ENCODE peak calls at places on chromosomes 6 and 20, in five cellular contexts. One of them, this sample, is unnamed.

GRCh38 chr6:10184408-10185187 is 230.3 kb downstream of the TFAP2A start:
- DNase-seq in thyroid gland: no peak
- DNase-seq in hepatocyte: no peak
- DNase-seq in neural progenitor cell: no peak
- DNase-seq in Peyer's patch: no peak
- DNase-seq in this sample: no peak

GRCh38 chr6:12911387-12911960 is 194.9 kb downstream of the PHACTR1 start:
- DNase-seq in thyroid gland: no peak
- DNase-seq in Peyer's patch: no peak
- DNase-seq in neural progenitor cell: peak; percentile 23
- DNase-seq in hepatocyte: peak; percentile 50
- DNase-seq in this sample: no peak

GRCh38 chr20:48600470-48600945 is 227.3 kb downstream of the PREX1 start:
- DNase-seq in neural progenitor cell: no peak
- DNase-seq in thyroid gland: no peak
- DNase-seq in Peyer's patch: no peak
- DNase-seq in hepatocyte: no peak
- DNase-seq in this sample: peak; percentile 12

GRCh38 chr6:159342146-159342545 is 172.9 kb downstream of the FNDC1 start:
- DNase-seq in Peyer's patch: no peak
- DNase-seq in hepatocyte: no peak
- DNase-seq in thyroid gland: no peak
- DNase-seq in neural progenitor cell: no peak
- DNase-seq in this sample: no peak

GRCh38 chr6:34679552-34680255 is 16.9 kb downstream of the ILRUN start:
- DNase-seq in neural progenitor cell: no peak
- DNase-seq in Peyer's patch: no peak
- DNase-seq in hepatocyte: no peak
- DNase-seq in thyroid gland: no peak
- DNase-seq in this sample: no peak

GRCh38 chr6:87944541-87944954 is 103.1 kb upstream of the SPACA1 start:
- DNase-seq in Peyer's patch: no peak
- DNase-seq in thyroid gland: peak; percentile 49
- DNase-seq in neural progenitor cell: peak; percentile 49
- DNase-seq in hepatocyte: peak; percentile 74
- DNase-seq in this sample: peak; percentile 63

GRCh38 chr6:134493789-134494188 is 175.9 kb upstream of the SGK1 start:
- DNase-seq in thyroid gland: no peak
- DNase-seq in Peyer's patch: no peak
- DNase-seq in hepatocyte: no peak
- DNase-seq in neural progenitor cell: no peak
- DNase-seq in this sample: no peak

GRCh38 chr20:10793741-10794140 is 119.9 kb upstream of the JAG1 start:
- DNase-seq in neural progenitor cell: peak; percentile 53
- DNase-seq in thyroid gland: no peak
- DNase-seq in Peyer's patch: no peak
- DNase-seq in hepatocyte: no peak
- DNase-seq in this sample: no peak

GRCh38 chr20:60365063-60365640 is 406.9 kb downstream of the CDH26 start:
- DNase-seq in thyroid gland: no peak
- DNase-seq in neural progenitor cell: peak; percentile 51
- DNase-seq in hepatocyte: no peak
- DNase-seq in Peyer's patch: no peak
- DNase-seq in this sample: no peak

GRCh38 chr6:69631552-69632346 is 165.1 kb downstream of the LMBRD1 start:
- DNase-seq in thyroid gland: no peak
- DNase-seq in Peyer's patch: no peak
- DNase-seq in neural progenitor cell: peak; percentile 55
- DNase-seq in hepatocyte: no peak
- DNase-seq in this sample: no peak

GRCh38 chr6:31901415-31901952 is 402 bp downstream of the ZBTB12 start:
- DNase-seq in Peyer's patch: peak; percentile 72
- DNase-seq in neural progenitor cell: peak; percentile 68
- DNase-seq in thyroid gland: peak; percentile 65
- DNase-seq in hepatocyte: peak; percentile 76
- DNase-seq in this sample: peak; percentile 75

GRCh38 chr6:136616527-136616926 is 66.3 kb upstream of the MAP7 start:
- DNase-seq in Peyer's patch: no peak
- DNase-seq in thyroid gland: no peak
- DNase-seq in hepatocyte: no peak
- DNase-seq in neural progenitor cell: no peak
- DNase-seq in this sample: no peak

GRCh38 chr20:40486297-40486696 is 202.7 kb downstream of the MAFB start:
- DNase-seq in neural progenitor cell: no peak
- DNase-seq in thyroid gland: no peak
- DNase-seq in Peyer's patch: no peak
- DNase-seq in hepatocyte: no peak
- DNase-seq in this sample: no peak

GRCh38 chr6:87213364-87213763 is 58.0 kb downstream of the ZNF292 start:
- DNase-seq in Peyer's patch: no peak
- DNase-seq in hepatocyte: peak; percentile 57
- DNase-seq in thyroid gland: peak; percentile 13
- DNase-seq in neural progenitor cell: no peak
- DNase-seq in this sample: no peak

DNA sequence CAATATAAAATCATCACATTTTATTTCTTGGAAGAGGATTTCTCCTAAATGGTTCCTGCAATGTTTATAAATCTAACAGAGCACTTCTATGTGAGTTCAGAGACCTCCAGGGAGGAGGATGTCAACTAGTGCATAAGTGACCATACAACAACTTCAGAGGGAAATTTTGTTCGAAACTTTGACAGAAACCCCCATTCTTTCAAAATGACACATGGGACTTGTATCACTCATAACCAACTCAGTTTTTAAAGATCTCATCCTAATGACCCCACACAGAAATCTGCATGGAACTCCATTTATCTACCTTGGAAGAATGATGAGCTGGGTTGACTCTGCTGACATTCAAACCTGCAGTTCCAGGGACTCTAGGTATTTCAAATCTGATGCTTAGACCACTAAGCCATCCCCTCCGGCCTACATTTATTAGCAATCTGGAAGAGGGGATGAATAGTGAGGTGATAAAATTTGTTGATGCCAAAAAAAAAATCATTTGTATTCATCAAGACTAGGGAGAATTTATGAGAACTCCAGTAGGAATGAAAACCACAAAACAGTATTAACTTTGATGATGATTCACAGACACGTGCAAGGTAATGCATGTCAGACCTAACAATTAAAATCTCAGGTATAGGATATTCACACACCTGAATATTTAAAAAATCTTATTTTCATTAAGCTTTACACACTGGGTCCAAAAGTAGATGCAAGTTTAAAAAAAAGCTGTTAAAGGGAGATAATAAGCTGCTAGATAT is 153.0 kb downstream of the REV3L start:
- DNase-seq in Peyer's patch: no peak
- DNase-seq in hepatocyte: no peak
- DNase-seq in thyroid gland: no peak
- DNase-seq in neural progenitor cell: no peak
- DNase-seq in this sample: no peak
- H3K36me3 ChIP-seq in Peyer's patch: peaks cover 50% of the 10 kb centered on the region
- H3K36me3 ChIP-seq in hepatocyte: no peaks in the 10 kb centered on the region
- H3K36me3 ChIP-seq in thyroid gland: peaks cover 17% of the 10 kb centered on the region
- H3K36me3 ChIP-seq in neural progenitor cell: peaks cover 4% of the 10 kb centered on the region
- H3K36me3 ChIP-seq in this sample: peaks cover 94% of the 10 kb centered on the region

GRCh38 chr20:46324960-46325703 is 16.8 kb upstream of the CDH22 start:
- DNase-seq in thyroid gland: peak; percentile 33
- DNase-seq in Peyer's patch: no peak
- DNase-seq in hepatocyte: peak; percentile 36
- DNase-seq in neural progenitor cell: peak; percentile 60
- DNase-seq in this sample: no peak
- TF ChIP-seq CTCF in thyroid gland: no peak
- TF ChIP-seq CTCF in Peyer's patch: no peak
- TF ChIP-seq CTCF in hepatocyte: peak; percentile 36
- TF ChIP-seq CTCF in neural progenitor cell: peak; percentile 58
- TF ChIP-seq CTCF in this sample: no peak

GRCh38 chr6:36444470-36444869 is 1.7 kb downstream of the KCTD20 start:
- DNase-seq in thyroid gland: no peak
- DNase-seq in hepatocyte: peak; percentile 25
- DNase-seq in neural progenitor cell: no peak
- DNase-seq in Peyer's patch: no peak
- DNase-seq in this sample: no peak
- H3K27ac ChIP-seq in thyroid gland: peak overlapping the region; percentile 99
- H3K27ac ChIP-seq in hepatocyte: peak overlapping the region; percentile 99
- H3K27ac ChIP-seq in neural progenitor cell: no peak overlapping the region
- H3K27ac ChIP-seq in Peyer's patch: peak overlapping the region; percentile 97
- H3K27ac ChIP-seq in this sample: peak overlapping the region; percentile 97

DNA sequence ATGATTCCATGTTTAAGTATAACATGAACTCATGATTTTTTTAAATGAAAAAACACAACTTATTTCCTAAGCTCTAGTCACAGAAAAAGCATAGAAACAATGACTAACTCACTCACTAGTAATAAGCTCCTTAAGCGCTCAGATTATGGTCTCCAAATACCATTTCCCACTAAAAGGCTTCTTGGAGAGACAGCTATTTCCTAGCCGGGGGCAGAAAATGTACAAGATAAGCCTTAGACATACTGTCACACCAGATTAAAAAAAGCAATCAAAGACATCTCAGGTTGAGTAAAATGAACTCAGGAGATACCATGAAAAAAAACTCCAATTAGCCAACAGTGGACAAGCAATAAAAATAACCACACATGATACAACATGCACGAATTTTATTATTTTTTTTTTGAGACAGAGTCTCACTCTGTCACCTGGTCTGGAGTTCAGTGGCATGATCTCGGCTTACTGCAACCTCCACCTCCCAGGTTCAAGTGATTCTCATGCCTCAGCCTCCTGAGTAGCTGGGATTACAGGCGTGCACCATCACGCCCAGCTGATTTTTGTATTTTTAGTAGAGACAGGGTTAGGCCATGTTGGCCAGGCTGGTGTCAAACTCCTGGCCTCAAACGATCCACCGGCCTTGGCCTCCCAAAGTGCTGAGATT is 14.9 kb downstream of the SRPK1 start:
- DNase-seq in Peyer's patch: no peak
- DNase-seq in neural progenitor cell: no peak
- DNase-seq in hepatocyte: no peak
- DNase-seq in thyroid gland: no peak
- DNase-seq in this sample: no peak
- H3K36me3 ChIP-seq in Peyer's patch: peaks cover 22% of the 10 kb centered on the region
- H3K36me3 ChIP-seq in neural progenitor cell: peaks cover 20% of the 10 kb centered on the region
- H3K36me3 ChIP-seq in hepatocyte: no peaks in the 10 kb centered on the region
- H3K36me3 ChIP-seq in thyroid gland: no peaks in the 10 kb centered on the region
- H3K36me3 ChIP-seq in this sample: peaks cover 8% of the 10 kb centered on the region

GRCh38 chr20:50711113-50711825 is 19.9 kb upstream of the RIPOR3 start:
- DNase-seq in Peyer's patch: no peak
- DNase-seq in hepatocyte: no peak
- DNase-seq in neural progenitor cell: no peak
- DNase-seq in thyroid gland: no peak
- DNase-seq in this sample: no peak

GRCh38 chr20:50712771-50713676 is 18.4 kb upstream of the PARD6B start:
- DNase-seq in hepatocyte: no peak
- DNase-seq in neural progenitor cell: no peak
- DNase-seq in thyroid gland: no peak
- DNase-seq in Peyer's patch: no peak
- DNase-seq in this sample: no peak

GRCh38 chr20:50715694-50716093 is 15.7 kb upstream of the PARD6B start:
- DNase-seq in hepatocyte: no peak
- DNase-seq in thyroid gland: no peak
- DNase-seq in neural progenitor cell: no peak
- DNase-seq in Peyer's patch: no peak
- DNase-seq in this sample: no peak

GRCh38 chr20:50716518-50716917 is 14.9 kb upstream of the PARD6B start:
- DNase-seq in hepatocyte: no peak
- DNase-seq in Peyer's patch: no peak
- DNase-seq in neural progenitor cell: no peak
- DNase-seq in thyroid gland: no peak
- DNase-seq in this sample: no peak

GRCh38 chr20:50713677-50714101 is 17.7 kb upstream of the PARD6B start:
- DNase-seq in thyroid gland: no peak
- DNase-seq in Peyer's patch: no peak
- DNase-seq in hepatocyte: peak; percentile 59
- DNase-seq in neural progenitor cell: peak; percentile 49
- DNase-seq in this sample: no peak
- TF ChIP-seq CTCF in thyroid gland: peak; percentile 33
- TF ChIP-seq CTCF in Peyer's patch: no peak
- TF ChIP-seq CTCF in hepatocyte: peak; percentile 49
- TF ChIP-seq CTCF in neural progenitor cell: peak; percentile 49
- TF ChIP-seq CTCF in this sample: peak; percentile 40

DNA sequence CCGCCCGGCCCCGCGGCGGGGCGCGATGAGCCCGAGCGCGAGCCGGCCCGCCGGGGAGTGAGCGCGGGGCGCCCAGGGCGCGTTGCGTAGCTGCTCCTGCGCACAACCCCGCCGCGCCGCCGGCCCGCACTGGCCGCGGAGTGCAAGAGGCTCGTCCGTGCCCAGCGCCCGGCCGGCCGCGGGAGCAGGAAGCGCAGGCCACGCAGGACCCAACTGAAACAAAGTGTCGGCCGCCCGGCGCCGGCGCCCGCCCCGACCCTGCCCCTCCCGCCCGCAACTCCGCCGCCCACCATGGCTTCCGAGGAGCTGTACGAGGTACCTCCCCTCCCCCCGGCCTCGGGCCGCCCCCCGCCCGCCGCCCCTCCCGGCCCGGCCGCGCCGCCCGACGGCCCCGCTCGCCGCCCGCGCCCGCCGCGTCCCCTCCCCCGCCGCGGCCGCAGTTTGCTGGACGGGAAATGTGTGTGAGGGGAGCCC is 326 bp downstream of the CDYL start:
- DNase-seq in hepatocyte: no peak
- DNase-seq in Peyer's patch: peak; percentile 30
- DNase-seq in thyroid gland: peak; percentile 37
- DNase-seq in neural progenitor cell: peak; percentile 82
- DNase-seq in this sample: peak; percentile 77
- H3K27ac ChIP-seq in hepatocyte: peak overlapping the region; percentile 93
- H3K27ac ChIP-seq in Peyer's patch: peak overlapping the region; percentile 84
- H3K27ac ChIP-seq in thyroid gland: no peak overlapping the region
- H3K27ac ChIP-seq in neural progenitor cell: peak overlapping the region; percentile 81
- H3K27ac ChIP-seq in this sample: peak overlapping the region; percentile 78

GRCh38 chr20:34530342-34530741 is 14.1 kb downstream of the DYNLRB1 start:
- DNase-seq in Peyer's patch: no peak
- DNase-seq in neural progenitor cell: no peak
- DNase-seq in hepatocyte: no peak
- DNase-seq in thyroid gland: no peak
- DNase-seq in this sample: no peak

GRCh38 chr20:34531608-34532265 is 15.5 kb downstream of the DYNLRB1 start:
- DNase-seq in neural progenitor cell: no peak
- DNase-seq in hepatocyte: no peak
- DNase-seq in Peyer's patch: no peak
- DNase-seq in thyroid gland: no peak
- DNase-seq in this sample: no peak

GRCh38 chr20:34532751-34533150 is 16.5 kb downstream of the DYNLRB1 start:
- DNase-seq in thyroid gland: no peak
- DNase-seq in neural progenitor cell: no peak
- DNase-seq in hepatocyte: no peak
- DNase-seq in Peyer's patch: no peak
- DNase-seq in this sample: no peak

GRCh38 chr20:34534391-34535165 is 18.4 kb downstream of the DYNLRB1 start:
- DNase-seq in hepatocyte: no peak
- DNase-seq in neural progenitor cell: no peak
- DNase-seq in Peyer's patch: no peak
- DNase-seq in thyroid gland: no peak
- DNase-seq in this sample: no peak

DNA sequence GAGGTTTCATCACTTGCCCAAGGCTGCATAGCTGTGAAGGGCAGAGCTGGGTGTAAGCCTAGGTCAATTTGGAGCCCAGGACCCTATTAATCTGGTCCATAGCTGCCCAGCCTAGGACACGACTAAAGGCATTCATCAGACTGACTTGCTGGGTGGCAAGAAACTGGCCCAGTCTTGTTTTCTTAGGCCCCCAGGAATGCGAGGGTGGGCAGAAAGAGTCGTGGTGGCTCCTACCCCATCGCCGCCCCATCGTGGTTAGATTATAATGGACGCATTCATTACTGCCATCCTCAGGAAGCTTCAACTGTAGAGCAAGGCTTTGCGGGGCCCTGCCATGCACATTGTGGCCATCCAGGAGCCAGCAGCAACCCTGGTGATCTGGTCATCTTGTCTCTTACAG is 16.1 kb downstream of the DYNLRB1 start:
- DNase-seq in thyroid gland: no peak
- DNase-seq in neural progenitor cell: no peak
- DNase-seq in Peyer's patch: no peak
- DNase-seq in hepatocyte: no peak
- DNase-seq in this sample: no peak
- H3K36me3 ChIP-seq in thyroid gland: peaks cover 65% of the 10 kb centered on the region
- H3K36me3 ChIP-seq in neural progenitor cell: no peaks in the 10 kb centered on the region
- H3K36me3 ChIP-seq in Peyer's patch: peaks cover 97% of the 10 kb centered on the region
- H3K36me3 ChIP-seq in hepatocyte: no peaks in the 10 kb centered on the region
- H3K36me3 ChIP-seq in this sample: peaks cover 95% of the 10 kb centered on the region

This sample was measured in lower lobe of right lung.